ENCODE peak calls at places on chromosomes 6 and 20, in seven cellular contexts. G is effector CD4-positive, alpha-beta T cell; E is left cardiac atrium; J is RWPE1; Z is T-helper 2 cell; T is astrocyte of the spinal cord; N is pulmonary artery endothelial cell. W is an unnamed sample.

GRCh38 chr6:138833819-138834539 is 38.1 kb downstream of the ECT2L start:
- DNase-seq in G (no peak), E (peak; percentile 60), J (no peak), Z (no peak), T (peak; percentile 38), N (no peak), W (no peak)

GRCh38 chr6:41723178-41723935 is 12.1 kb downstream of the TFEB start:
- DNase-seq in G (no peak), E (peak; percentile 83), J (peak; percentile 97), Z (no peak), T (peak; percentile 79), N (no peak), W (peak; percentile 91)

GRCh38 chr6:131255911-131256310 is 120.6 kb downstream of the AKAP7 start:
- DNase-seq in G (no peak), E (no peak), J (no peak), Z (no peak), T (peak; percentile 46), N (no peak), W (peak; percentile 68)

GRCh38 chr6:118535176-118535844 is 12.8 kb upstream of the PLN start:
- DNase-seq in G (no peak), E (no peak), J (no peak), Z (no peak), T (no peak), N (no peak), W (no peak)

GRCh38 chr6:81204741-81205140 is 547.7 kb downstream of the TENT5A start:
- DNase-seq in G (no peak), E (no peak), J (no peak), Z (no peak), T (peak; percentile 62), N (no peak), W (no peak)

GRCh38 chr6:75143186-75143585 is 62.7 kb downstream of the COL12A1 start:
- DNase-seq in G (no peak), E (no peak), J (no peak), Z (no peak), T (peak; percentile 88), N (no peak), W (no peak)

GRCh38 chr6:87772597-87773530 is 70.8 kb upstream of the AKIRIN2 start:
- DNase-seq in G (no peak), E (no peak), J (no peak), Z (no peak), T (no peak), N (no peak), W (peak; percentile 62)

GRCh38 chr6:36977470-36977941 is 8.5 kb downstream of the MTCH1 start:
- DNase-seq in G (no peak), E (no peak), J (no peak), Z (peak; percentile 24), T (no peak), N (no peak), W (no peak)

GRCh38 chr20:53582574-53583351 is 10.9 kb downstream of the ZNF217 start:
- DNase-seq in G (peak; percentile 51), E (no peak), J (peak; percentile 97), Z (peak; percentile 31), T (peak; percentile 87), N (peak; percentile 44), W (peak; percentile 68)

GRCh38 chr20:31720486-31721407 is 1.9 kb downstream of the BCL2L1 start:
- DNase-seq in G (no peak), E (no peak), J (no peak), Z (no peak), T (no peak), N (no peak), W (no peak)

GRCh38 chr20:47774081-47774777 is 11.1 kb downstream of the SULF2 start:
- DNase-seq in G (no peak), E (peak; percentile 57), J (no peak), Z (no peak), T (no peak), N (no peak), W (no peak)

GRCh38 chr6:163773646-163774045 is 359.1 kb downstream of the QKI start:
- DNase-seq in G (no peak), E (no peak), J (no peak), Z (no peak), T (no peak), N (no peak), W (no peak)

GRCh38 chr6:162063666-162064065 is 663.9 kb downstream of the PRKN start:
- DNase-seq in G (no peak), E (no peak), J (no peak), Z (no peak), T (no peak), N (no peak), W (no peak)

GRCh38 chr6:2232445-2232844 is 13.0 kb downstream of the GMDS start:
- DNase-seq in G (no peak), E (no peak), J (no peak), Z (no peak), T (no peak), N (no peak), W (no peak)

GRCh38 chr20:61842011-61842410 is 223.7 kb downstream of the TAF4 start:
- DNase-seq in G (no peak), E (no peak), J (no peak), Z (no peak), T (no peak), N (no peak), W (no peak)

GRCh38 chr6:100347901-100348550 is 116.7 kb downstream of the SIM1 start:
- DNase-seq in G (no peak), E (no peak), J (no peak), Z (no peak), T (peak; percentile 88), N (no peak), W (peak; percentile 28)

GRCh38 chr6:70124882-70125535 is 177.9 kb downstream of the COL9A1 start:
- DNase-seq in G (no peak), E (no peak), J (peak; percentile 37), Z (no peak), T (peak; percentile 30), N (no peak), W (peak; percentile 14)

GRCh38 chr20:60138263-60139127 is 180.3 kb downstream of the CDH26 start:
- DNase-seq in G (peak; percentile 12), E (peak; percentile 64), J (peak; percentile 55), Z (peak; percentile 15), T (peak; percentile 26), N (no peak), W (no peak)

GRCh38 chr20:46770330-46771194 is 61.1 kb downstream of the SLC2A10 start:
- DNase-seq in G (no peak), E (no peak), J (no peak), Z (no peak), T (peak; percentile 27), N (no peak), W (peak; percentile 23)

GRCh38 chr6:68891419-68891818 is 256.3 kb downstream of the ADGRB3 start:
- DNase-seq in G (no peak), E (no peak), J (peak; percentile 3), Z (no peak), T (peak; percentile 1), N (no peak), W (no peak)

GRCh38 chr20:18688676-18689075 is 100.8 kb downstream of the DTD1 start:
- DNase-seq in G (no peak), E (no peak), J (no peak), Z (no peak), T (no peak), N (no peak), W (no peak)

GRCh38 chr6:15872252-15873103 is 209.7 kb upstream of the DTNBP1 start:
- DNase-seq in G (no peak), E (no peak), J (no peak), Z (no peak), T (peak; percentile 30), N (no peak), W (peak; percentile 19)

GRCh38 chr6:17744019-17744756 is 37.5 kb upstream of the NUP153 start:
- DNase-seq in G (no peak), E (no peak), J (no peak), Z (no peak), T (no peak), N (no peak), W (no peak)

GRCh38 chr6:41939848-41940758 is 1.5 kb downstream of the CCND3 start:
- DNase-seq in G (no peak), E (peak; percentile 31), J (no peak), Z (no peak), T (peak; percentile 11), N (no peak), W (peak; percentile 41)

GRCh38 chr6:41315203-41315602 is 20.2 kb upstream of the NCR2 start:
- DNase-seq in G (no peak), E (no peak), J (no peak), Z (no peak), T (no peak), N (no peak), W (no peak)

GRCh38 chr6:163739968-163740367 is 325.4 kb downstream of the QKI start:
- DNase-seq in G (no peak), E (no peak), J (no peak), Z (no peak), T (no peak), N (no peak), W (no peak)

GRCh38 chr6:140105857-140106256 is 731.4 kb upstream of the CITED2 start:
- DNase-seq in G (no peak), E (no peak), J (peak; percentile 9), Z (no peak), T (peak; percentile 27), N (no peak), W (peak; percentile 7)

GRCh38 chr6:127484207-127484858 is 25.1 kb upstream of the KIAA0408 start:
- DNase-seq in G (no peak), E (no peak), J (peak; percentile 8), Z (no peak), T (peak; percentile 78), N (no peak), W (peak; percentile 34)

GRCh38 chr20:51106011-51106410 is 83.1 kb upstream of the KCNG1 start:
- DNase-seq in G (no peak), E (no peak), J (no peak), Z (no peak), T (no peak), N (no peak), W (no peak)

GRCh38 chr6:45608252-45608911 is 230.6 kb upstream of the SUPT3H start:
- DNase-seq in G (no peak), E (no peak), J (no peak), Z (no peak), T (peak; percentile 39), N (no peak), W (peak; percentile 59)

GRCh38 chr6:20038805-20039204 is 173.5 kb downstream of the MBOAT1 start:
- DNase-seq in G (no peak), E (no peak), J (peak; percentile 41), Z (no peak), T (no peak), N (no peak), W (peak; percentile 41)

GRCh38 chr6:2744206-2744771 is 6.4 kb downstream of the MYLK4 start:
- DNase-seq in G (no peak), E (peak; percentile 69), J (peak; percentile 23), Z (no peak), T (no peak), N (no peak), W (no peak)

GRCh38 chr20:59526242-59527225 is 77.8 kb upstream of the PHACTR3 start:
- DNase-seq in G (no peak), E (no peak), J (no peak), Z (no peak), T (no peak), N (no peak), W (no peak)

GRCh38 chr6:51541847-51542246 is 545.6 kb downstream of the PKHD1 start:
- DNase-seq in G (no peak), E (no peak), J (peak; percentile 36), Z (no peak), T (no peak), N (no peak), W (no peak)

GRCh38 chr20:36252511-36252910 is 16.2 kb downstream of the AAR2 start:
- DNase-seq in G (no peak), E (no peak), J (no peak), Z (no peak), T (no peak), N (no peak), W (no peak)

GRCh38 chr20:43055181-43055884 is 134.4 kb downstream of the PTPRT start:
- DNase-seq in G (no peak), E (no peak), J (no peak), Z (no peak), T (no peak), N (no peak), W (no peak)

GRCh38 chr20:31608256-31608980 is 3.3 kb downstream of the ID1 start:
- DNase-seq in G (no peak), E (peak; percentile 88), J (peak; percentile 92), Z (no peak), T (peak; percentile 80), N (no peak), W (peak; percentile 84)

GRCh38 chr6:16322666-16323312 is 84.4 kb downstream of the GMPR start:
- DNase-seq in G (peak; percentile 70), E (peak; percentile 65), J (peak; percentile 37), Z (peak; percentile 44), T (peak; percentile 92), N (no peak), W (peak; percentile 80)